ENCODE peak calls at places on chromosome 7, in seven cellular contexts. W is BJ, U is kidney, M is heart left ventricle, J is gastrocnemius medialis, G is PC-3, T is ovary. S is an unnamed sample.

GRCh38 chr7:98826400-98826799 is 43.4 kb downstream of the TMEM130 start:
- DNase-seq in U (no peak), W (no peak), T (no peak), M (no peak), J (peak; percentile 17), G (no peak), S (no peak)

GRCh38 chr7:92228100-92228499 is 17.6 kb downstream of the KRIT1 start:
- DNase-seq in M (no peak), U (no peak), J (no peak), T (no peak), W (no peak), G (no peak), S (no peak)

GRCh38 chr7:36367561-36367889 is 22.1 kb upstream of the ANLN start:
- DNase-seq in U (no peak), G (peak; percentile 10), W (no peak), T (peak; percentile 47), J (no peak), M (no peak), S (no peak)

GRCh38 chr7:108455833-108456677 is at the start of gene NRCAM:
- DNase-seq in T (peak; percentile 57), U (peak; percentile 81), M (peak; percentile 27), G (no peak), W (no peak), J (no peak), S (no peak)

GRCh38 chr7:140176271-140176701 is 497 bp downstream of the KDM7A start:
- DNase-seq in U (no peak), J (no peak), M (no peak), W (no peak), T (no peak), G (no peak), S (no peak)

GRCh38 chr7:80724249-80724871 is 85.9 kb downstream of the CD36 start:
- DNase-seq in M (no peak), W (peak; percentile 93), G (peak; percentile 6), J (no peak), U (no peak), T (no peak), S (peak; percentile 29)

GRCh38 chr7:128954830-128955797 is 17.4 kb downstream of the IRF5 start:
- DNase-seq in U (no peak), T (no peak), W (peak; percentile 26), G (peak; percentile 15), M (no peak), J (no peak), S (peak; percentile 40)

GRCh38 chr7:117489435-117489834 is 9.6 kb downstream of the CFTR start:
- DNase-seq in T (no peak), U (no peak), M (no peak), W (no peak), J (no peak), G (no peak), S (no peak)

GRCh38 chr7:142303650-142304049 is 45.8 kb upstream of the PRSS58 start:
- DNase-seq in M (no peak), G (peak; percentile 37), W (no peak), U (no peak), J (no peak), T (no peak), S (no peak)

GRCh38 chr7:106599343-106599698 is 61.6 kb downstream of the CCDC71L start:
- DNase-seq in J (no peak), U (no peak), W (no peak), T (no peak), M (no peak), G (peak; percentile 75), S (no peak)

GRCh38 chr7:105307163-105307672 is 81.5 kb downstream of the SRPK2 start:
- DNase-seq in T (no peak), G (no peak), M (no peak), U (no peak), J (no peak), W (no peak), S (no peak)

GRCh38 chr7:106484562-106484961 is 176.4 kb downstream of the CCDC71L start:
- DNase-seq in U (no peak), M (no peak), T (no peak), W (no peak), J (no peak), G (no peak), S (no peak)

GRCh38 chr7:28784166-28784870 is 173.8 kb downstream of the TRIL start:
- DNase-seq in T (no peak), U (no peak), W (no peak), M (no peak), J (no peak), G (no peak), S (no peak)

GRCh38 chr7:83594076-83594475 is 54.9 kb downstream of the SEMA3E start:
- DNase-seq in G (no peak), T (no peak), M (no peak), U (no peak), J (no peak), W (no peak), S (no peak)

GRCh38 chr7:79298145-79298760 is 155.2 kb downstream of the MAGI2 start:
- DNase-seq in J (no peak), U (no peak), M (no peak), G (peak; percentile 77), W (peak; percentile 26), T (peak; percentile 12), S (peak; percentile 29)

GRCh38 chr7:155252388-155252957 is 45.2 kb upstream of the INSIG1 start:
- DNase-seq in M (no peak), G (peak; percentile 29), W (no peak), U (no peak), J (no peak), T (no peak), S (no peak)

GRCh38 chr7:150935149-150935548 is 43.0 kb downstream of the KCNH2 start:
- DNase-seq in T (no peak), G (no peak), W (no peak), M (no peak), J (no peak), U (no peak), S (no peak)

GRCh38 chr7:97555845-97556431 is 175.9 kb upstream of the TAC1 start:
- DNase-seq in M (no peak), T (no peak), U (no peak), G (peak; percentile 39), J (no peak), W (no peak), S (no peak)

GRCh38 chr7:155203059-155203881 is 94.4 kb upstream of the INSIG1 start:
- DNase-seq in T (no peak), W (no peak), G (no peak), U (no peak), M (no peak), J (no peak), S (no peak)

GRCh38 chr7:81441750-81442149 is 328.1 kb downstream of the HGF start:
- DNase-seq in M (no peak), J (no peak), U (no peak), T (no peak), G (no peak), W (no peak), S (no peak)

GRCh38 chr7:11437987-11438386 is 394.0 kb downstream of the THSD7A start:
- DNase-seq in G (peak; percentile 21), W (no peak), U (no peak), M (no peak), J (no peak), T (no peak), S (peak; percentile 22)

GRCh38 chr7:24346716-24347115 is 62.7 kb downstream of the NPY start:
- DNase-seq in T (no peak), W (no peak), J (no peak), U (no peak), G (peak; percentile 11), M (no peak), S (no peak)

GRCh38 chr7:50727072-50727471 is 55.6 kb downstream of the GRB10 start:
- DNase-seq in G (peak; percentile 8), W (no peak), T (no peak), U (no peak), M (no peak), J (no peak), S (peak; percentile 49)

DNA sequence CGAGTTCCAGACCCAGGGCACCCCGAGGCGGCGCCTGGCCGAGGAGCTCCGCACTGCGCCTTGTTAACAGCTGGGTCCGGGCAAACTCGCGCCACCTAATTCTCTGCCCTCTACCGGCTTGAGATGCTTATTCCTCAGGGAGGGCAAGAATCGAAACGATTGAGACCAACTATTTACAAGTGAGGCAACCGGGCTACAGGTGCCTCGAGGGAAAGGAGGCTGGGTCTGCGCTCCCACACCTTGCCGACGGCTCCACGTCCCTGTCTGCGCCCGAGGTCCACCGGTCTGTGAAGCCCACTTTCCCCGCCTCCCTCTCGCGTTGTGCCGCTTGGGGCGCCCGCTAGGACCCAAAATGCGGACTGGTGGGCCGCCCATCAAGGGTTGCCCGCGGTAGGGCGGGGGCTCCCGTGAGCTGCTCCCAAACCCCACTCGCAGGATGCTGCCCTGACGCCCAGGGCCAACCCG is 527 bp downstream of the AKR1B1 start:
- DNase-seq in G (no peak), U (peak; percentile 86), T (peak; percentile 67), W (no peak), J (peak; percentile 28), M (peak; percentile 57), S (no peak)
- TF ChIP-seq CTCF in G (no peak), U (peak; percentile 12), T (no peak), W (peak; percentile 49), J (peak; percentile 51), M (peak; percentile 20), S (peak; percentile 54)

DNA sequence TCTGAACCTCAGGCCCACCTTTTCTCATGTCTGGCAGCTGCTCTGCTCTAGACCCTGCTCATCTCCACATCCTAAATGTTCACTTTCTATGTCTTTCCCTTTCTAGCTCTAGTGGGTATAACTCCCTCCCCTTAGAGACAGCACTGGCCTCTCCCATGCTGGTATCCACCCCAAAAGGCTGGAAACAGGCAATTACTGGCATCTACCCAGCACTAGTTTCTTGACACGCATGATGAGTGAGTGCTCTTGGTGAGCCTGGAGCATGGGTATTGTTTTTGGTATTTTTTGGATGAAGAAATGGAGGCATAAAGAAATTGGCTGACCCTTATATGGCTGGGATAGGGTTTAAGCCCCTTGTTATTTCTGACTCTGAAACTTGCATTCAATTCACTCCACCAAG is 156.0 kb downstream of the EGFR start:
- DNase-seq in T (no peak), W (no peak), U (no peak), J (peak; percentile 9), G (no peak), M (no peak), S (no peak)
- H3K36me3 ChIP-seq in T (no peaks in the 10 kb centered on the region), W (peaks cover 40% of the 10 kb centered on the region), U (peaks cover 31% of the 10 kb centered on the region), J (no peaks in the 10 kb centered on the region), G (peaks cover 61% of the 10 kb centered on the region), M (peaks cover 5% of the 10 kb centered on the region), S (peaks cover 74% of the 10 kb centered on the region)

GRCh38 chr7:102426268-102427031 is 6.9 kb upstream of the ORAI2 start:
- DNase-seq in W (no peak), U (no peak), T (no peak), M (no peak), G (no peak), J (no peak), S (no peak)
- H3K4me3 ChIP-seq in W (no peak overlapping the region), U (no peak overlapping the region), T (no peak overlapping the region), M (no peak overlapping the region), G (no peak overlapping the region), J (no peak overlapping the region), S (no peak overlapping the region)

DNA sequence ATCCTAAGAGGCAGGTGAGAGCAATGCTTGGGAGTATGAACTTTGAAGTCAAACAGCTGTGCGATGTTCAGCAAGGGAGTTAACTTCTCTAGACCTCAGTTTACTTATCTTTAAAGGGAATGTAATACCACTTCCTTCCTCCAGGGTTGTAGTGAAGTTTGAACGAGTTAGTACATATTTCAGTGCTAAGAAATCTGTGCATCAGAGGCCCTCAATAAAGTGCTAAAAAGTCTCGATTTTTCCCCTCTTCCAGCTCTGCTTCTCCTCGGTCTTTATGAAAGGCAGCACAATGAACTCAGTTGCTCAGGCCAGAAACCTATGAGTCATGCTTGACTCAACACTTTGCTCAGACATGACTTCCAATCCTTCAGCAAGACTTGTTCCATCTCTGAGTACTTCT is 418.9 kb downstream of the MDFIC start:
- DNase-seq in M (no peak), T (no peak), G (peak; percentile 90), U (no peak), W (no peak), J (no peak), S (peak; percentile 91)
- TF ChIP-seq CTCF in M (no peak), T (no peak), G (peak; percentile 17), U (no peak), W (peak; percentile 10), J (no peak), S (peak; percentile 24)

GRCh38 chr7:131511071-131511470 is 45.4 kb downstream of the PODXL start:
- DNase-seq in M (no peak), U (no peak), W (no peak), T (no peak), G (no peak), J (no peak), S (no peak)
- H3K36me3 ChIP-seq in M (peaks cover 4% of the 10 kb centered on the region), U (no peaks in the 10 kb centered on the region), W (no peaks in the 10 kb centered on the region), T (no peaks in the 10 kb centered on the region), G (peaks cover 15% of the 10 kb centered on the region), J (no peaks in the 10 kb centered on the region), S (no peaks in the 10 kb centered on the region)

S was measured in brain microvascular endothelial cell.